ENCODE peak calls at places on chromosomes 7 and 10, in nine cellular contexts. F, A, Y, C, N, D, T, U and K are unnamed samples.

GRCh38 chr10:6406220-6407033 is 173.6 kb downstream of the PRKCQ start:
- DNase-seq in A (no peak), T (no peak), F (no peak), C (no peak), D (no peak), Y (peak; percentile 64), U (peak; percentile 57), N (peak; percentile 44), K (no peak)

GRCh38 chr10:99908512-99908911 is 101.2 kb downstream of the DNMBP start:
- DNase-seq in U (peak; percentile 32), T (no peak), N (no peak), Y (peak; percentile 71), D (peak; percentile 16), A (no peak), C (no peak), F (no peak), K (no peak)

GRCh38 chr10:77737608-77738007 is 100.0 kb upstream of the KCNMA1 start:
- DNase-seq in D (no peak), T (no peak), A (no peak), F (no peak), N (no peak), Y (peak; percentile 97), U (no peak), C (no peak), K (no peak)

GRCh38 chr10:119022846-119023552 is 6.5 kb upstream of the NANOS1 start:
- DNase-seq in N (no peak), F (peak; percentile 69), U (no peak), T (no peak), D (no peak), C (no peak), A (no peak), Y (peak; percentile 77), K (no peak)

GRCh38 chr10:72310241-72310633 is 36.5 kb downstream of the DDIT4 start:
- DNase-seq in F (peak; percentile 64), T (no peak), C (no peak), A (no peak), N (no peak), D (no peak), Y (peak; percentile 76), U (no peak), K (no peak)

GRCh38 chr10:5776150-5776880 is 36.9 kb downstream of the GDI2 start:
- DNase-seq in C (no peak), N (no peak), F (no peak), D (no peak), U (no peak), Y (no peak), A (no peak), T (no peak), K (peak; percentile 18)

GRCh38 chr7:2088801-2089200 is 143.9 kb downstream of the MAD1L1 start:
- DNase-seq in F (no peak), T (peak; percentile 8), A (no peak), Y (no peak), U (no peak), N (no peak), D (no peak), C (no peak), K (no peak)

GRCh38 chr7:143205560-143206293 is 16.1 kb upstream of the TAS2R40 start:
- DNase-seq in T (no peak), A (no peak), D (no peak), C (no peak), Y (no peak), N (no peak), F (peak; percentile 55), U (peak; percentile 37), K (peak; percentile 82)

GRCh38 chr10:3776796-3777571 is 8.0 kb downstream of the KLF6 start:
- DNase-seq in Y (peak; percentile 96), D (no peak), N (no peak), A (no peak), F (peak; percentile 51), U (peak; percentile 76), C (no peak), T (no peak), K (no peak)

GRCh38 chr10:124283215-124284046 is 135.3 kb downstream of the OAT start:
- DNase-seq in C (no peak), Y (no peak), A (no peak), D (no peak), F (no peak), U (no peak), T (no peak), N (no peak), K (no peak)

GRCh38 chr10:120381924-120382323 is 75.1 kb upstream of the PLPP4 start:
- DNase-seq in F (no peak), D (no peak), A (no peak), C (no peak), U (no peak), Y (no peak), N (no peak), T (no peak), K (no peak)